ENCODE peak calls at places on chromosomes 16 and 17, in six cellular contexts. One of them, this sample, is unnamed.

GRCh38 chr17:79006794-79007503 is 2.6 kb downstream of the CANT1 start:
- DNase-seq in CD8-positive, alpha-beta T cell: no peak
- DNase-seq in spleen: no peak
- DNase-seq in IMR-90: no peak
- DNase-seq in heart left ventricle: no peak
- DNase-seq in GM23338: no peak
- DNase-seq in this sample: no peak

GRCh38 chr17:51260960-51261958 is 913 bp downstream of the UTP18 start:
- DNase-seq in CD8-positive, alpha-beta T cell: peak
- DNase-seq in IMR-90: no peak
- DNase-seq in GM23338: peak
- DNase-seq in heart left ventricle: peak
- DNase-seq in spleen: peak
- DNase-seq in this sample: peak

GRCh38 chr17:28392491-28392890 is 13.5 kb downstream of the SLC46A1 start:
- DNase-seq in CD8-positive, alpha-beta T cell: no peak
- DNase-seq in heart left ventricle: no peak
- DNase-seq in IMR-90: no peak
- DNase-seq in spleen: peak
- DNase-seq in GM23338: no peak
- DNase-seq in this sample: no peak

GRCh38 chr16:68954871-68955635 is 111.7 kb downstream of the TANGO6 start:
- DNase-seq in CD8-positive, alpha-beta T cell: no peak
- DNase-seq in GM23338: no peak
- DNase-seq in spleen: no peak
- DNase-seq in heart left ventricle: no peak
- DNase-seq in IMR-90: no peak
- DNase-seq in this sample: no peak

GRCh38 chr16:50102046-50102756 is 36.4 kb downstream of the HEATR3 start:
- DNase-seq in spleen: no peak
- DNase-seq in IMR-90: peak
- DNase-seq in GM23338: no peak
- DNase-seq in heart left ventricle: no peak
- DNase-seq in CD8-positive, alpha-beta T cell: no peak
- DNase-seq in this sample: peak

GRCh38 chr16:9134739-9135138 is 43.3 kb downstream of the HAPSTR1 start:
- DNase-seq in IMR-90: peak
- DNase-seq in GM23338: peak
- DNase-seq in heart left ventricle: peak
- DNase-seq in CD8-positive, alpha-beta T cell: peak
- DNase-seq in spleen: peak
- DNase-seq in this sample: peak

GRCh38 chr16:31455601-31456314 is 3.5 kb upstream of the ARMC5 start:
- DNase-seq in spleen: no peak
- DNase-seq in CD8-positive, alpha-beta T cell: no peak
- DNase-seq in heart left ventricle: no peak
- DNase-seq in IMR-90: no peak
- DNase-seq in GM23338: peak
- DNase-seq in this sample: peak

GRCh38 chr17:68783861-68784260 is 171.3 kb downstream of the ABCA8 start:
- DNase-seq in heart left ventricle: no peak
- DNase-seq in GM23338: no peak
- DNase-seq in IMR-90: no peak
- DNase-seq in spleen: no peak
- DNase-seq in CD8-positive, alpha-beta T cell: no peak
- DNase-seq in this sample: no peak

GRCh38 chr17:8946476-8946875 is 19.0 kb downstream of the PIK3R5 start:
- DNase-seq in heart left ventricle: no peak
- DNase-seq in GM23338: no peak
- DNase-seq in spleen: no peak
- DNase-seq in CD8-positive, alpha-beta T cell: no peak
- DNase-seq in IMR-90: peak
- DNase-seq in this sample: no peak

GRCh38 chr16:30886145-30886544 is 7.7 kb downstream of the BCL7C start:
- DNase-seq in spleen: no peak
- DNase-seq in heart left ventricle: no peak
- DNase-seq in CD8-positive, alpha-beta T cell: no peak
- DNase-seq in GM23338: no peak
- DNase-seq in IMR-90: no peak
- DNase-seq in this sample: no peak

GRCh38 chr16:89191033-89191900 is 9.1 kb downstream of the SLC22A31 start:
- DNase-seq in CD8-positive, alpha-beta T cell: no peak
- DNase-seq in IMR-90: no peak
- DNase-seq in heart left ventricle: peak
- DNase-seq in GM23338: no peak
- DNase-seq in spleen: peak
- DNase-seq in this sample: no peak

GRCh38 chr17:67671492-67671891 is 46.2 kb upstream of the NOL11 start:
- DNase-seq in spleen: no peak
- DNase-seq in CD8-positive, alpha-beta T cell: no peak
- DNase-seq in heart left ventricle: no peak
- DNase-seq in GM23338: no peak
- DNase-seq in IMR-90: peak
- DNase-seq in this sample: no peak

GRCh38 chr17:82400206-82400605 is 17.9 kb upstream of the HEXD start:
- DNase-seq in CD8-positive, alpha-beta T cell: no peak
- DNase-seq in heart left ventricle: peak
- DNase-seq in GM23338: no peak
- DNase-seq in spleen: no peak
- DNase-seq in IMR-90: peak
- DNase-seq in this sample: no peak

GRCh38 chr17:77769215-77769614 is 189.3 kb upstream of the TNRC6C start:
- DNase-seq in CD8-positive, alpha-beta T cell: no peak
- DNase-seq in GM23338: no peak
- DNase-seq in heart left ventricle: no peak
- DNase-seq in IMR-90: peak
- DNase-seq in spleen: no peak
- DNase-seq in this sample: no peak

GRCh38 chr17:77058016-77058415 is 82.8 kb upstream of the SEC14L1 start:
- DNase-seq in heart left ventricle: peak
- DNase-seq in CD8-positive, alpha-beta T cell: no peak
- DNase-seq in IMR-90: no peak
- DNase-seq in GM23338: no peak
- DNase-seq in spleen: no peak
- DNase-seq in this sample: no peak

GRCh38 chr16:69927056-69927757 is 23.9 kb upstream of the CLEC18A start:
- DNase-seq in IMR-90: peak
- DNase-seq in spleen: no peak
- DNase-seq in GM23338: peak
- DNase-seq in CD8-positive, alpha-beta T cell: no peak
- DNase-seq in heart left ventricle: peak
- DNase-seq in this sample: no peak

GRCh38 chr17:13306310-13306962 is 288.6 kb upstream of the ELAC2 start:
- DNase-seq in GM23338: peak
- DNase-seq in spleen: no peak
- DNase-seq in CD8-positive, alpha-beta T cell: no peak
- DNase-seq in IMR-90: peak
- DNase-seq in heart left ventricle: no peak
- DNase-seq in this sample: peak

GRCh38 chr17:61770752-61771533 is 92.4 kb downstream of the BRIP1 start:
- DNase-seq in GM23338: no peak
- DNase-seq in heart left ventricle: no peak
- DNase-seq in IMR-90: peak
- DNase-seq in CD8-positive, alpha-beta T cell: no peak
- DNase-seq in spleen: no peak
- DNase-seq in this sample: peak

GRCh38 chr16:73065617-73066313 is 17.8 kb upstream of the ZFHX3 start:
- DNase-seq in spleen: no peak
- DNase-seq in heart left ventricle: peak
- DNase-seq in IMR-90: no peak
- DNase-seq in GM23338: peak
- DNase-seq in CD8-positive, alpha-beta T cell: no peak
- DNase-seq in this sample: no peak

GRCh38 chr16:73063284-73063733 is 15.4 kb upstream of the ZFHX3 start:
- DNase-seq in IMR-90: no peak
- DNase-seq in GM23338: peak
- DNase-seq in CD8-positive, alpha-beta T cell: no peak
- DNase-seq in spleen: no peak
- DNase-seq in heart left ventricle: no peak
- DNase-seq in this sample: no peak

GRCh38 chr16:73064996-73065349 is 17.0 kb upstream of the ZFHX3 start:
- DNase-seq in GM23338: no peak
- DNase-seq in heart left ventricle: no peak
- DNase-seq in spleen: no peak
- DNase-seq in IMR-90: no peak
- DNase-seq in CD8-positive, alpha-beta T cell: no peak
- DNase-seq in this sample: no peak

GRCh38 chr16:73063854-73064226 is 15.9 kb upstream of the ZFHX3 start:
- DNase-seq in heart left ventricle: no peak
- DNase-seq in spleen: no peak
- DNase-seq in IMR-90: no peak
- DNase-seq in CD8-positive, alpha-beta T cell: no peak
- DNase-seq in GM23338: no peak
- DNase-seq in this sample: no peak

GRCh38 chr16:73064227-73064995 is 16.5 kb upstream of the ZFHX3 start:
- DNase-seq in spleen: no peak
- DNase-seq in GM23338: peak
- DNase-seq in IMR-90: peak
- DNase-seq in CD8-positive, alpha-beta T cell: no peak
- DNase-seq in heart left ventricle: peak
- DNase-seq in this sample: peak
- H3K4me3 ChIP-seq in spleen: peak
- H3K4me3 ChIP-seq in GM23338: peak
- H3K4me3 ChIP-seq in IMR-90: peak
- H3K4me3 ChIP-seq in CD8-positive, alpha-beta T cell: no peak
- H3K4me3 ChIP-seq in heart left ventricle: peak
- H3K4me3 ChIP-seq in this sample: peak

GRCh38 chr17:64016248-64016784 is 4.1 kb downstream of the ICAM2 start:
- DNase-seq in spleen: no peak
- DNase-seq in IMR-90: no peak
- DNase-seq in GM23338: no peak
- DNase-seq in CD8-positive, alpha-beta T cell: no peak
- DNase-seq in heart left ventricle: no peak
- DNase-seq in this sample: no peak

GRCh38 chr17:64016974-64017373 is 3.5 kb downstream of the ICAM2 start:
- DNase-seq in spleen: no peak
- DNase-seq in CD8-positive, alpha-beta T cell: no peak
- DNase-seq in heart left ventricle: no peak
- DNase-seq in GM23338: no peak
- DNase-seq in IMR-90: no peak
- DNase-seq in this sample: no peak

GRCh38 chr17:64015447-64015846 is 5.0 kb downstream of the ICAM2 start:
- DNase-seq in GM23338: no peak
- DNase-seq in CD8-positive, alpha-beta T cell: no peak
- DNase-seq in heart left ventricle: no peak
- DNase-seq in IMR-90: no peak
- DNase-seq in spleen: no peak
- DNase-seq in this sample: no peak

GRCh38 chr17:64019486-64020067 is 856 bp downstream of the ICAM2 start:
- DNase-seq in spleen: no peak
- DNase-seq in CD8-positive, alpha-beta T cell: no peak
- DNase-seq in IMR-90: no peak
- DNase-seq in heart left ventricle: no peak
- DNase-seq in GM23338: no peak
- DNase-seq in this sample: no peak

DNA sequence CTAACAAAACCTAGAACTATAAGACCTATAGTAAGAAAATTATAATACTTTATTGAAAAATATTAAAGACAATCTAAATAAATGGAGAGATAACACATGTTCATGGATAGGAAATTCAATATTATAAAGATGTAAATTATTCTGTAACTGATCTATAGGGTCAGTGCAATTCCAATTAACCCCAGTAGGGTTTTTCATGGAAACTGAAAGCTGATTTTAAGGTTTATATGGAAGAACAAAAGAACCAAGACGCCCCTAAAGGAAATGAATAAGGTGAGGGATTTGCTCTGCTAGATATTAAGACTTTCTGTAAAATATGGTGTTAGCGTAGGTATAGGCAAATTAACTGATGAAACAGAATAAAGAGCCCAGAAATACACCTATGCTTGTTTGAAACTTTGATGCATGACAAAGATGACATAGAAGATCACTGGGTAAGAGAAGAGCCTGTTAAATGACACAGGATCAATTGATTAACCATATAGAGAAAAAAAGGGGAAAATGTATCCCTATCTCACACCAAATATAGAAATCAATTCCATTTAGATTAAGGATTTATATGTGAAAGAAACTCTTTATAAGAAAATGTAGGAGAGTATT is 3.0 kb downstream of the ICAM2 start:
- DNase-seq in CD8-positive, alpha-beta T cell: no peak
- DNase-seq in GM23338: peak
- DNase-seq in heart left ventricle: no peak
- DNase-seq in IMR-90: no peak
- DNase-seq in spleen: no peak
- DNase-seq in this sample: no peak
- TF ChIP-seq CTCF in CD8-positive, alpha-beta T cell: peak
- TF ChIP-seq CTCF in GM23338: peak
- TF ChIP-seq CTCF in heart left ventricle: peak
- TF ChIP-seq CTCF in IMR-90: peak
- TF ChIP-seq CTCF in spleen: peak
- TF ChIP-seq CTCF in this sample: peak

GRCh38 chr17:74431568-74432483 is at the start of gene GPRC5C:
- DNase-seq in GM23338: peak
- DNase-seq in CD8-positive, alpha-beta T cell: peak
- DNase-seq in IMR-90: no peak
- DNase-seq in heart left ventricle: peak
- DNase-seq in spleen: peak
- DNase-seq in this sample: peak

GRCh38 chr17:74430706-74431567 is 951 bp upstream of the GPRC5C start:
- DNase-seq in GM23338: peak
- DNase-seq in spleen: peak
- DNase-seq in heart left ventricle: peak
- DNase-seq in CD8-positive, alpha-beta T cell: no peak
- DNase-seq in IMR-90: peak
- DNase-seq in this sample: peak

GRCh38 chr17:74432484-74433391 is 850 bp downstream of the GPRC5C start:
- DNase-seq in heart left ventricle: no peak
- DNase-seq in GM23338: peak
- DNase-seq in IMR-90: no peak
- DNase-seq in spleen: no peak
- DNase-seq in CD8-positive, alpha-beta T cell: no peak
- DNase-seq in this sample: no peak

GRCh38 chr17:74429604-74430384 is 2.1 kb upstream of the GPRC5C start:
- DNase-seq in spleen: no peak
- DNase-seq in CD8-positive, alpha-beta T cell: no peak
- DNase-seq in heart left ventricle: no peak
- DNase-seq in IMR-90: no peak
- DNase-seq in GM23338: peak
- DNase-seq in this sample: no peak

GRCh38 chr17:74430385-74430705 is 1.5 kb upstream of the GPRC5C start:
- DNase-seq in IMR-90: no peak
- DNase-seq in spleen: no peak
- DNase-seq in CD8-positive, alpha-beta T cell: no peak
- DNase-seq in GM23338: no peak
- DNase-seq in heart left ventricle: no peak
- DNase-seq in this sample: no peak
- H3K4me3 ChIP-seq in IMR-90: no peak
- H3K4me3 ChIP-seq in spleen: peak
- H3K4me3 ChIP-seq in CD8-positive, alpha-beta T cell: no peak
- H3K4me3 ChIP-seq in GM23338: peak
- H3K4me3 ChIP-seq in heart left ventricle: peak
- H3K4me3 ChIP-seq in this sample: peak

DNA sequence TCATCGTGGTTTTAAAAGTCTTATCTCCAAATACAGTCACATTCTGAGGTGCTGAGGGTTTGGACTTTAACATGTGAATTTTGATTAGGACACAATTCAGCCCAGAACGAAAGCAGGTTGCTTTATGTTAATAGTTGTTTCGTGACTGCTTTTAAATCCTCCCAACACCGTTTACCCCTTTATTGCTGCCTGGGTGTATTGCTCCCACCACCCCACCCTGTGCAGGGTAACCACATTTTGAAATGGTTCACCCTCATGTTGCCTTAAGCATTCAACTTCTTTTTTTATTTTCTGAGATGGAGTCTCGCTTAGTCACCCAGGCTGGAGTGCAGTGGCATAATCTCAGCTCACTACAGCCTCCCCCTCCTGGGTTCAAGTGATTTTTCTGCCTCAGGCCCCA is 13.3 kb downstream of the DNAAF1 start:
- DNase-seq in CD8-positive, alpha-beta T cell: no peak
- DNase-seq in IMR-90: no peak
- DNase-seq in GM23338: no peak
- DNase-seq in heart left ventricle: no peak
- DNase-seq in spleen: peak
- DNase-seq in this sample: no peak
- TF ChIP-seq CTCF in CD8-positive, alpha-beta T cell: no peak
- TF ChIP-seq CTCF in IMR-90: no peak
- TF ChIP-seq CTCF in GM23338: no peak
- TF ChIP-seq CTCF in heart left ventricle: no peak
- TF ChIP-seq CTCF in spleen: no peak
- TF ChIP-seq CTCF in this sample: no peak

This sample was measured in epithelial cell of esophagus.